ENCODE peak calls at places on chromosomes 13 and 19, in five cellular contexts. L is psoas muscle, Z is SJSA1, G is epithelial cell of esophagus, I is Karpas-422. X is an unnamed sample.
A peak's percentile ranks its signal among the peaks of the same experiment; 100 is the strongest.

GRCh38 chr13:97528518-97528917 is 94.5 kb downstream of the RAP2A start:
- DNase-seq in L (no peak), I (no peak), Z (no peak), G (no peak), X (no peak)

GRCh38 chr13:103371271-103371670 is 305.1 kb upstream of the SLC10A2 start:
- DNase-seq in Z (no peak), I (no peak), G (no peak), L (no peak), X (no peak)

GRCh38 chr19:49421039-49421877 is 2.0 kb downstream of the PTH2 start:
- DNase-seq in Z (peak; percentile 49), I (peak; percentile 96), G (peak; percentile 58), L (peak; percentile 62), X (peak; percentile 91)

GRCh38 chr13:46575843-46576242 is 22.9 kb downstream of the LRCH1 start:
- DNase-seq in L (no peak), Z (peak; percentile 71), I (no peak), G (peak; percentile 74), X (no peak)

GRCh38 chr19:58563034-58563573 is 4.7 kb upstream of the UBE2M start:
- DNase-seq in Z (no peak), L (no peak), I (peak; percentile 76), G (no peak), X (no peak)

GRCh38 chr13:47813683-47814082 is 187.4 kb downstream of the SUCLA2 start:
- DNase-seq in I (no peak), G (no peak), Z (no peak), L (no peak), X (no peak)

GRCh38 chr19:21148681-21149080 is 6.8 kb downstream of the ZNF431 start:
- DNase-seq in Z (no peak), G (no peak), I (no peak), L (no peak), X (no peak)

GRCh38 chr13:20306039-20306438 is 73.9 kb upstream of the GJB6 start:
- DNase-seq in Z (no peak), L (no peak), I (no peak), G (no peak), X (no peak)

GRCh38 chr19:50162988-50163387 is at the start of gene IZUMO2:
- DNase-seq in Z (no peak), I (no peak), G (no peak), L (no peak), X (no peak)

GRCh38 chr19:6811378-6811777 is 38.9 kb downstream of the VAV1 start:
- DNase-seq in L (no peak), I (no peak), Z (no peak), G (no peak), X (no peak)

DNA sequence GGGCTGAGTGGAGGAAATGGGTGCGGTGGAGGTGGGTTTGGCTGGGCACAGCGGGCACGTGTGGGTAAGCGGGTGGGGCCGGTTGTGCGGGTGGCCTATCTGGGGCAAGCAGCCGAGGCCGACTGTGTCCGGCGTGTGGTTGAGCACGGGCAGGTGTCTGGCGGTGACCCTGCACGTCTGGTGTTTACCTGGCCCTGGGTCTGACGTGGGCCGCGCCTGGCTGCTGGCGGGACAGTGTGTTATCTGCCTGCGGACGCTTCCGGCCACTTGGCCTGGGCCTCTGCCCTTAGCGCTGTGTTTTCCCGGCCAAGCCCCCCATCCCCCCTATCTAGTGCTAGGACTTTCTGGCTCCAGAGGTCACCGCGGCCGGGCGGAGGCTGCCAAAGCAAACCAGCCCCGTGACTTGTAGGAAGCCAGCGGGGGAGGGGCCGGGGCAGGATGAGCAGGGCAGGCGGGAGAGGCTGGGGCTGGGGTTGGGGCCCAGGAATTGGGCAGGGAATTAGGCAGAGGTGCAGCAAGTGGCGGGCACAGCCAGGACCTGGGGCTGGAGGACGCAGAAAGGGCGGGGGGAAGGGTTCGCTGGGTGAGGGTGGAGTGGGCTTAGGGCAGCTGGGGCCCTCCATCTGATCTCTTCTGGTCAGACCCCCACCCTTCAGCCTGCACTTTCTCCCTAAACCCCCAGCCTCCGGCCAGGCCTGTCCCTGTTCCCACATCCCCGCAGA is 534 bp upstream of the HPN start:
- DNase-seq in Z (no peak), L (peak; percentile 96), I (no peak), G (no peak), X (peak; percentile 95)
- H3K4me3 ChIP-seq in Z (no peak overlapping the region), L (peak overlapping the region; percentile 32), I (no peak overlapping the region), G (no peak overlapping the region), X (peak overlapping the region; percentile 44)

GRCh38 chr19:44303976-44304568 is 753 bp downstream of the ZNF235 start:
- DNase-seq in I (no peak), G (no peak), Z (no peak), L (no peak), X (no peak)

GRCh38 chr19:44304659-44305193 is at the start of gene ZNF235:
- DNase-seq in I (peak; percentile 94), Z (peak; percentile 87), G (peak; percentile 98), L (peak; percentile 92), X (peak; percentile 91)

GRCh38 chr19:44306283-44306682 is 1.5 kb upstream of the ZNF235 start:
- DNase-seq in Z (no peak), G (no peak), L (no peak), I (no peak), X (peak; percentile 32)

GRCh38 chr19:44303305-44303704 is 1.5 kb downstream of the ZNF235 start:
- DNase-seq in I (no peak), Z (no peak), L (no peak), G (no peak), X (no peak)

GRCh38 chr19:44305457-44305856 is 632 bp upstream of the ZNF235 start:
- DNase-seq in G (no peak), Z (no peak), L (no peak), I (no peak), X (no peak)
- H3K4me3 ChIP-seq in G (peak overlapping the region; percentile 85), Z (no peak overlapping the region), L (peak overlapping the region; percentile 92), I (peak overlapping the region; percentile 81), X (no peak overlapping the region)

GRCh38 chr19:40791349-40791748 is 7.6 kb upstream of the EGLN2 start:
- DNase-seq in G (no peak), I (no peak), Z (no peak), L (no peak), X (peak; percentile 88)
- H3K4me3 ChIP-seq in G (no peak overlapping the region), I (no peak overlapping the region), Z (no peak overlapping the region), L (no peak overlapping the region), X (no peak overlapping the region)

GRCh38 chr19:46408611-46409039 is 4.7 kb downstream of the CCDC8 start:
- DNase-seq in Z (no peak), L (peak; percentile 71), G (peak; percentile 59), I (no peak), X (peak; percentile 77)
- H3K4me3 ChIP-seq in Z (no peak overlapping the region), L (peak overlapping the region; percentile 18), G (no peak overlapping the region), I (no peak overlapping the region), X (no peak overlapping the region)

GRCh38 chr13:30373727-30374126 is 48.6 kb upstream of the UBE2L5 start:
- DNase-seq in I (peak; percentile 83), G (no peak), Z (no peak), L (no peak), X (no peak)

GRCh38 chr13:30371649-30372265 is 50.5 kb upstream of the UBE2L5 start:
- DNase-seq in L (no peak), I (peak; percentile 99), G (peak; percentile 65), Z (peak; percentile 46), X (peak; percentile 32)

GRCh38 chr13:30376426-30377311 is 45.6 kb upstream of the UBE2L5 start:
- DNase-seq in G (peak; percentile 40), I (peak; percentile 91), L (no peak), Z (no peak), X (peak; percentile 74)

GRCh38 chr13:30377312-30377685 is 45.0 kb upstream of the UBE2L5 start:
- DNase-seq in G (no peak), L (no peak), Z (no peak), I (no peak), X (no peak)

GRCh38 chr13:30375436-30375835 is 46.9 kb upstream of the UBE2L5 start:
- DNase-seq in L (no peak), Z (no peak), G (no peak), I (peak; percentile 77), X (no peak)
- H3K4me3 ChIP-seq in L (no peak overlapping the region), Z (no peak overlapping the region), G (no peak overlapping the region), I (peak overlapping the region; percentile 80), X (no peak overlapping the region)

GRCh38 chr19:3005345-3005744 is 23.7 kb downstream of the TLE2 start:
- DNase-seq in L (no peak), Z (no peak), G (no peak), I (no peak), X (no peak)
- H3K4me3 ChIP-seq in L (no peak overlapping the region), Z (no peak overlapping the region), G (no peak overlapping the region), I (no peak overlapping the region), X (no peak overlapping the region)

GRCh38 chr13:45195421-45195820 is 5.4 kb downstream of the KCTD4 start:
- DNase-seq in I (no peak), Z (no peak), L (no peak), G (no peak), X (no peak)

GRCh38 chr13:45196091-45196490 is 4.8 kb downstream of the KCTD4 start:
- DNase-seq in G (no peak), I (no peak), Z (no peak), L (no peak), X (no peak)

GRCh38 chr13:45196622-45197021 is 4.2 kb downstream of the KCTD4 start:
- DNase-seq in I (no peak), G (peak; percentile 92), L (no peak), Z (no peak), X (no peak)

GRCh38 chr13:45191874-45192273 is 9.0 kb downstream of the KCTD4 start:
- DNase-seq in Z (no peak), I (no peak), G (no peak), L (no peak), X (no peak)

DNA sequence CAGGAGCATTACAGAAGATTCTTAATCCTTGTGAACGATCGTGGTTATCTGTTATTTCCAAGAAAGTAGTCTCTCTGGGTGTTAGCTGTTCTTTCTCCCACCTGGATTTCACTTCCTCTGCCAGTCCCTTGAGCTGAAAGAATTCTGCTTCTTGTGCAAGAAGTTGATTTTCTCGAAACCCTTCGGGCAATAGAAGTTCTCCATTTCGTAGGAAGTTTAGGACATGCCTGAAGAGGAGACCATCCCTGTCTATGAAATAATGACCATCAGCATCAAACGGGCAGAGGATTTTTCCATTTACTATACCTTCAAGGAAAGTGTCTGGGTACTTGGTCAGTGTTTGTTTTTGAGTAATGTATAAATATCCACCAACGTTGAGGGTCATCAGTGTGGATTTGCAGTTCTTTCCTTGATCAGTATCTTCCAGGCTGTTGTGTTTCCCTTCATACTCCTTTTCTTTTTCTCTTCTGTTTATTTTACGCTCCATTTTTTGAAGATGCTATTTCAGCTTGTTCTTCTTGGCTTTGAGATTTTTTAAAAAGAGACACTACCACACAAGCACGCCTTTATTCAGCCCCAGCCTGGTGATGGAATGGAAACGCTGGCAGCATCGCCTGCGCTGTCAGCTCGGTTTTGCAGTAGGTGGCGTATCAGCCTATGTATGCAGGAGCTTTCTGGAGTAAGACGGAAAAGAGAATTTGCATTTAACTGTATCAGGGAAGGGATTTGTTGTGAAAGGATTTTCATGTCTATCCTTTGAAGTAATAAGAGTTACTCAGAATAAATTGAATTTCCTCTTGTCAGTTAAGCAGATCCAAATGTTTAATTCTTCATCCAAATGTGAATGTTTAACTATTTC is 6.5 kb downstream of the KCTD4 start:
- DNase-seq in I (no peak), L (no peak), Z (no peak), G (peak; percentile 54), X (no peak)
- H3K4me3 ChIP-seq in I (no peak overlapping the region), L (no peak overlapping the region), Z (no peak overlapping the region), G (no peak overlapping the region), X (no peak overlapping the region)

GRCh38 chr13:48977973-48978372 is 2.3 kb downstream of the FNDC3A start:
- DNase-seq in L (no peak), Z (no peak), I (no peak), G (peak; percentile 16), X (no peak)
- H3K4me3 ChIP-seq in L (peak overlapping the region; percentile 96), Z (peak overlapping the region; percentile 97), I (no peak overlapping the region), G (no peak overlapping the region), X (peak overlapping the region; percentile 81)

GRCh38 chr19:52991021-52991420 is 22.7 kb upstream of the ERVV-1 start:
- DNase-seq in I (no peak), L (no peak), Z (no peak), G (peak; percentile 19), X (no peak)
- H3K4me3 ChIP-seq in I (no peak overlapping the region), L (no peak overlapping the region), Z (peak overlapping the region; percentile 24), G (no peak overlapping the region), X (no peak overlapping the region)

X was measured in upper lobe of left lung.